ENCODE peak calls at places on chromosomes 12 and 14, in four cellular contexts. One of them, this sample, is unnamed.

GRCh38 chr14:49640540-49641417 is 5.7 kb upstream of the DNAAF2 start:
- DNase-seq in heart left ventricle: no peak
- DNase-seq in stomach: no peak
- DNase-seq in transverse colon: no peak
- DNase-seq in this sample: no peak

GRCh38 chr12:65859519-65859918 is 35.2 kb downstream of the HMGA2 start:
- DNase-seq in stomach: no peak
- DNase-seq in heart left ventricle: no peak
- DNase-seq in transverse colon: no peak
- DNase-seq in this sample: no peak

GRCh38 chr14:22225526-22226133 is 363.4 kb downstream of the DAD1 start:
- DNase-seq in heart left ventricle: no peak
- DNase-seq in stomach: no peak
- DNase-seq in transverse colon: no peak
- DNase-seq in this sample: no peak

GRCh38 chr14:73427516-73428264 is 30.7 kb downstream of the NUMB start:
- DNase-seq in stomach: no peak
- DNase-seq in heart left ventricle: no peak
- DNase-seq in transverse colon: no peak
- DNase-seq in this sample: no peak

GRCh38 chr14:100117647-100118376 is 41.6 kb downstream of the DEGS2 start:
- DNase-seq in stomach: no peak
- DNase-seq in transverse colon: peak; percentile 65
- DNase-seq in heart left ventricle: no peak
- DNase-seq in this sample: no peak

GRCh38 chr12:126404293-126404851 is 1339.1 kb downstream of the AACS start:
- DNase-seq in stomach: no peak
- DNase-seq in transverse colon: no peak
- DNase-seq in heart left ventricle: no peak
- DNase-seq in this sample: no peak

GRCh38 chr12:131912526-131913274 is 16.4 kb upstream of the PUS1 start:
- DNase-seq in stomach: peak; percentile 56
- DNase-seq in heart left ventricle: peak; percentile 97
- DNase-seq in transverse colon: peak; percentile 42
- DNase-seq in this sample: peak; percentile 50

GRCh38 chr14:22824711-22825359 is 4.9 kb upstream of the MRPL52 start:
- DNase-seq in heart left ventricle: no peak
- DNase-seq in stomach: no peak
- DNase-seq in transverse colon: no peak
- DNase-seq in this sample: no peak

GRCh38 chr12:57753938-57754337 is 965 bp upstream of the MARCHF9 start:
- DNase-seq in heart left ventricle: no peak
- DNase-seq in stomach: no peak
- DNase-seq in transverse colon: no peak
- DNase-seq in this sample: no peak

GRCh38 chr14:34568803-34569202 is 29.3 kb upstream of the EAPP start:
- DNase-seq in heart left ventricle: no peak
- DNase-seq in transverse colon: no peak
- DNase-seq in stomach: no peak
- DNase-seq in this sample: no peak

GRCh38 chr12:3216726-3217682 is 139.8 kb downstream of the TSPAN9 start:
- DNase-seq in transverse colon: no peak
- DNase-seq in stomach: no peak
- DNase-seq in heart left ventricle: peak; percentile 24
- DNase-seq in this sample: no peak

GRCh38 chr12:5039815-5040214 is 3.9 kb upstream of the KCNA5 start:
- DNase-seq in transverse colon: no peak
- DNase-seq in stomach: no peak
- DNase-seq in heart left ventricle: no peak
- DNase-seq in this sample: no peak

GRCh38 chr14:96108061-96108795 is 69.1 kb downstream of the C14orf132 start:
- DNase-seq in stomach: no peak
- DNase-seq in heart left ventricle: no peak
- DNase-seq in transverse colon: no peak
- DNase-seq in this sample: no peak

GRCh38 chr12:115185529-115185928 is 501.6 kb upstream of the TBX3 start:
- DNase-seq in stomach: no peak
- DNase-seq in transverse colon: no peak
- DNase-seq in heart left ventricle: no peak
- DNase-seq in this sample: no peak

GRCh38 chr14:30235485-30235884 is 307.8 kb upstream of the PRKD1 start:
- DNase-seq in transverse colon: no peak
- DNase-seq in heart left ventricle: no peak
- DNase-seq in stomach: no peak
- DNase-seq in this sample: no peak

GRCh38 chr12:48972213-48973021 is 882 bp upstream of the WNT10B start:
- DNase-seq in stomach: no peak
- DNase-seq in transverse colon: no peak
- DNase-seq in heart left ventricle: no peak
- DNase-seq in this sample: no peak

GRCh38 chr12:43653917-43654316 is 101.9 kb upstream of the ADAMTS20 start:
- DNase-seq in heart left ventricle: no peak
- DNase-seq in stomach: no peak
- DNase-seq in transverse colon: no peak
- DNase-seq in this sample: no peak

GRCh38 chr12:122753213-122753571 is 568 bp downstream of the DENR start:
- DNase-seq in heart left ventricle: no peak
- DNase-seq in transverse colon: no peak
- DNase-seq in stomach: no peak
- DNase-seq in this sample: no peak

GRCh38 chr12:122749569-122750332 is 2.9 kb upstream of the DENR start:
- DNase-seq in transverse colon: no peak
- DNase-seq in stomach: no peak
- DNase-seq in heart left ventricle: no peak
- DNase-seq in this sample: peak; percentile 68

GRCh38 chr12:122757568-122757967 is 4.9 kb downstream of the DENR start:
- DNase-seq in heart left ventricle: no peak
- DNase-seq in stomach: no peak
- DNase-seq in transverse colon: no peak
- DNase-seq in this sample: no peak

GRCh38 chr12:122754790-122755189 is 2.2 kb downstream of the DENR start:
- DNase-seq in transverse colon: no peak
- DNase-seq in heart left ventricle: no peak
- DNase-seq in stomach: no peak
- DNase-seq in this sample: no peak

DNA sequence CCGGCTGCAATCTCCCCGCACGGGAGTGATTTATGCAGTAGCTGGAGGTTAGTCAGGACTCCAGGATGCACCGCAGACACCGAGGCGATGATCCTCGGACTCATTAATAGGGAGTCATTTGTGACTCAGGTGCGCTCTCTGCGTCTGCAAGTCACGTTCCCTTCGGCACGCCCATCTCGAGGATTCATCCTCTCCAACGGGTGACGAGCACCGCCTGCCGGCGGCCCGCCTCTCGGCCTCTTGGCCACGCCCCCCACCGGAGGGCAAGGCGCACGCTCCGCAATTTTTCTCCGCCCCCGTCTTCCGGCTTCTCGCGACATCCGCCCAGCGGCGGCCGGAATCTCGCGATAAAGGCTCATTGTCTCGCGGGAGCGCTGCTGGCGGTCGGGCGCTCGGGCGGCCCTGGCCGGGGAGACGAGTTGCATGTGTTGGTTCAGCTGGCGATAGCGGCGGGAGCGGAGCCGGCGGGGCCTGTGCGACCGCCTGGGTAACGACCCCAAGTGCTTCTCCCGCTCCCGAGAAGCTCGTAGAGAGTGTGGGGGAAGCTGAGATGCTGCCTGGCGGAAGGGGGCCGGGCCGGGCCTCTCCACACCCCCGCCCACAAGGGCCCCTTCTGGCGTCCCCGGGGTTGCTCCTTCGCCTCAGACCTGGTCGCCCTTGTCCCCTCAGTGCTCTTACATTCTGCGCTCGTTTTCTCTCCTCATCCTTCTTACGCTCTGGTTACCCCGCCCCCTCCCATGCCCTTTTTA is at the start of gene DENR:
- DNase-seq in stomach: peak; percentile 99
- DNase-seq in transverse colon: peak; percentile 100
- DNase-seq in heart left ventricle: peak; percentile 98
- DNase-seq in this sample: peak; percentile 98
- TF ChIP-seq POLR2A in stomach: no peak
- TF ChIP-seq POLR2A in transverse colon: peak; percentile 85
- TF ChIP-seq POLR2A in heart left ventricle: no peak
- TF ChIP-seq POLR2A in this sample: peak; percentile 71

DNA sequence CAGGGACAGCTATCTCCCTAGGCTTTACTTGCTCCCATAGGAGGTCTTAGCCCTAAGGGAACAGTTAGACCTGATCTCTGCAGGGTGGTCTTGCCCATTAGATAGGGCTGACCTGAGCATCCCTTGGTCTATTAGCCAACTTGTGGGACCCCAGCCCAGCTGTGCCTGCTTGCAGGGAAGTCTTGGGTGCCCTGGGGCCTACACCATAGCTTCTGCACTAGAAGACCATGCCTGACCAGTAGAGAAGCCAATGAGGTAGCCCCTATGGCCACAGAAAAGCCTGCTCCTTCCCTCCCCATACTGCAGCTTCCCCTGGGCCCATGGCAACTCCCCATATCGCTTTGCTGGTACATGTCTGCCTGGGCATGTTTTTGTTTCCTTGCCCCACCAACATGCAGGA is 1049.1 kb downstream of the TRHDE start:
- DNase-seq in stomach: no peak
- DNase-seq in heart left ventricle: no peak
- DNase-seq in transverse colon: no peak
- DNase-seq in this sample: no peak
- H3K4me1 ChIP-seq in stomach: no peaks in the 10 kb centered on the region
- H3K4me1 ChIP-seq in heart left ventricle: no peaks in the 10 kb centered on the region
- H3K4me1 ChIP-seq in transverse colon: no peaks in the 10 kb centered on the region
- H3K4me1 ChIP-seq in this sample: no peaks in the 10 kb centered on the region

DNA sequence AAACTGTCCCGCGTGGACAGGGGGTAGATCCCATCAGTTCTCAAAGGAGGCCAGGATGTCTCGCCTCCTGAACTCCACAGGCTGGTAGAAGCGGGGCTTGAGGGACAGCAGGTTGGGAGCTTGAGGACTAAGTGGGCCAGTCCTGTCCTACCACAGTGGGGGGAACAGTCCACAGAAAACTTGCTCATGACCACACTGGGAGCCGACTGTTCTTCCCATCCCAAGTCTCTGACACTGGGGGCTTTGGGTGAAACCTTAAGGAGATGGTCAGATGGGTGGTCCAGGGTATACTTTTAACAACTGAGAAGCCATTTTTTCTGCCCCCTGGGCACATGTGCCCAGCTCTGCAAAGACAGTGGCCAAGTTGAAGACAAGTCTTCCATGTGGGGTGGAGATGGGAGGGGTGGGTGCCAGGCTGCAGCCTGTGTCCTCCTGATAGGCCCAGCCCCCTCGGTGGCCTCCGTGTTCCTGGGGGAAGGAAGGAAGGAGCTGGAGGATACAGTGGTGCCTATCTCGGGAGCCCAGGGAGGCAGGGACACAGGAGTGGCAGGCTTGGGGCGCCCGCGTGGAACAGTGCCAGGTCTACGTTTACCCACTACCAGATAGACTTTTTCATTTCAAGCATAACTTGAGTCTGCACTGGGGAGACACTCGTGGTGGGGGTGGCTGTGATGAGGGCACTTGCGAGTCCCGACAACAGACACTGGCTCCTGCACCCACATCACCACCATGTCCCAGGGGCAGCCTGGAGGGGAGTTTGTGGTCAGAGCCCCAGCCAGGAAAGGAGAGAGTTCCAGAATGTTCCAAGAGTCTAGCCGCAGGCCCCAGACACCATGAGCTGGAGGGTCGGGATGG is 14.7 kb downstream of the RHOF start:
- DNase-seq in transverse colon: no peak
- DNase-seq in heart left ventricle: no peak
- DNase-seq in stomach: no peak
- DNase-seq in this sample: no peak
- TF ChIP-seq POLR2A in transverse colon: no peak
- TF ChIP-seq POLR2A in heart left ventricle: no peak
- TF ChIP-seq POLR2A in stomach: no peak
- TF ChIP-seq POLR2A in this sample: no peak

GRCh38 chr14:61716956-61717355 is 21.6 kb downstream of the HIF1A start:
- DNase-seq in transverse colon: no peak
- DNase-seq in heart left ventricle: no peak
- DNase-seq in stomach: no peak
- DNase-seq in this sample: no peak

GRCh38 chr14:61706096-61706690 is 10.9 kb downstream of the HIF1A start:
- DNase-seq in heart left ventricle: no peak
- DNase-seq in stomach: no peak
- DNase-seq in transverse colon: no peak
- DNase-seq in this sample: no peak

GRCh38 chr14:61713724-61714437 is 18.6 kb downstream of the HIF1A start:
- DNase-seq in transverse colon: no peak
- DNase-seq in stomach: no peak
- DNase-seq in heart left ventricle: no peak
- DNase-seq in this sample: no peak

GRCh38 chr14:61712137-61712536 is 16.8 kb downstream of the HIF1A start:
- DNase-seq in transverse colon: no peak
- DNase-seq in heart left ventricle: no peak
- DNase-seq in stomach: no peak
- DNase-seq in this sample: no peak

GRCh38 chr14:61710853-61711817 is 15.8 kb downstream of the HIF1A start:
- DNase-seq in heart left ventricle: no peak
- DNase-seq in transverse colon: no peak
- DNase-seq in stomach: no peak
- DNase-seq in this sample: peak; percentile 31
- H3K4me1 ChIP-seq in heart left ventricle: peaks cover 5% of the 10 kb centered on the region
- H3K4me1 ChIP-seq in transverse colon: no peaks in the 10 kb centered on the region
- H3K4me1 ChIP-seq in stomach: peaks cover 35% of the 10 kb centered on the region
- H3K4me1 ChIP-seq in this sample: peaks cover 7% of the 10 kb centered on the region

GRCh38 chr14:68787235-68787727 is 5.6 kb downstream of the ZFP36L1 start:
- DNase-seq in heart left ventricle: peak; percentile 47
- DNase-seq in transverse colon: peak; percentile 50
- DNase-seq in stomach: peak; percentile 44
- DNase-seq in this sample: no peak

GRCh38 chr14:68788275-68789001 is 4.4 kb downstream of the ZFP36L1 start:
- DNase-seq in transverse colon: no peak
- DNase-seq in stomach: no peak
- DNase-seq in heart left ventricle: no peak
- DNase-seq in this sample: no peak

GRCh38 chr14:68785817-68786490 is 6.9 kb downstream of the ZFP36L1 start:
- DNase-seq in stomach: peak; percentile 33
- DNase-seq in transverse colon: peak; percentile 34
- DNase-seq in heart left ventricle: peak; percentile 34
- DNase-seq in this sample: no peak

GRCh38 chr14:68784995-68785816 is 7.7 kb downstream of the ZFP36L1 start:
- DNase-seq in stomach: peak; percentile 27
- DNase-seq in transverse colon: no peak
- DNase-seq in heart left ventricle: peak; percentile 44
- DNase-seq in this sample: no peak

GRCh38 chr14:68786491-68787234 is 6.2 kb downstream of the ZFP36L1 start:
- DNase-seq in heart left ventricle: peak; percentile 44
- DNase-seq in stomach: peak; percentile 26
- DNase-seq in transverse colon: no peak
- DNase-seq in this sample: no peak
- TF ChIP-seq POLR2A in heart left ventricle: no peak
- TF ChIP-seq POLR2A in stomach: no peak
- TF ChIP-seq POLR2A in transverse colon: peak; percentile 37
- TF ChIP-seq POLR2A in this sample: no peak

GRCh38 chr12:69932154-69932553 is 107.1 kb downstream of the MYRFL start:
- DNase-seq in stomach: no peak
- DNase-seq in heart left ventricle: no peak
- DNase-seq in transverse colon: no peak
- DNase-seq in this sample: no peak
- H3K4me1 ChIP-seq in stomach: no peaks in the 10 kb centered on the region
- H3K4me1 ChIP-seq in heart left ventricle: no peaks in the 10 kb centered on the region
- H3K4me1 ChIP-seq in transverse colon: no peaks in the 10 kb centered on the region
- H3K4me1 ChIP-seq in this sample: no peaks in the 10 kb centered on the region

This sample was measured in prostate gland.